ENCODE peak calls at places on chromosomes 7 and 10, in four cellular contexts. One of them, this sample, is unnamed. For H3K36me3, the result is how much of the 10 kb centered on the place peaks cover.

GRCh38 chr10:78634389-78634815 is 434.4 kb upstream of the ZMIZ1 start:
- DNase-seq in GM23248: peak
- DNase-seq in IMR-90: peak
- DNase-seq in K562: no peak
- DNase-seq in this sample: no peak

GRCh38 chr7:88985309-88985708 is 189.8 kb upstream of the TEX47 start:
- DNase-seq in GM23248: no peak
- DNase-seq in K562: no peak
- DNase-seq in IMR-90: no peak
- DNase-seq in this sample: no peak

GRCh38 chr7:36658603-36659516 is 65.4 kb downstream of the AOAH start:
- DNase-seq in GM23248: peak
- DNase-seq in IMR-90: peak
- DNase-seq in K562: no peak
- DNase-seq in this sample: peak

GRCh38 chr10:33223326-33224014 is 111.0 kb downstream of the NRP1 start:
- DNase-seq in K562: no peak
- DNase-seq in IMR-90: no peak
- DNase-seq in GM23248: no peak
- DNase-seq in this sample: no peak

GRCh38 chr7:35801392-35802101 is 690 bp downstream of the SEPTIN7 start:
- DNase-seq in K562: peak
- DNase-seq in GM23248: peak
- DNase-seq in IMR-90: peak
- DNase-seq in this sample: peak

GRCh38 chr10:119761106-119761505 is 35.3 kb downstream of the INPP5F start:
- DNase-seq in IMR-90: peak
- DNase-seq in K562: no peak
- DNase-seq in GM23248: peak
- DNase-seq in this sample: peak

GRCh38 chr7:3027005-3027404 is 16.7 kb downstream of the CARD11 start:
- DNase-seq in GM23248: peak
- DNase-seq in K562: no peak
- DNase-seq in IMR-90: no peak
- DNase-seq in this sample: no peak

GRCh38 chr10:117284726-117285494 is 44.0 kb downstream of the SLC18A2 start:
- DNase-seq in K562: no peak
- DNase-seq in GM23248: no peak
- DNase-seq in IMR-90: no peak
- DNase-seq in this sample: no peak

GRCh38 chr10:131818510-131819234 is 82.1 kb upstream of the PPP2R2D start:
- DNase-seq in K562: no peak
- DNase-seq in IMR-90: no peak
- DNase-seq in GM23248: no peak
- DNase-seq in this sample: no peak

GRCh38 chr7:55063036-55063435 is 44.2 kb downstream of the EGFR start:
- DNase-seq in K562: no peak
- DNase-seq in IMR-90: no peak
- DNase-seq in GM23248: no peak
- DNase-seq in this sample: no peak

GRCh38 chr7:3538051-3538450 is 237.0 kb downstream of the SDK1 start:
- DNase-seq in IMR-90: no peak
- DNase-seq in K562: no peak
- DNase-seq in GM23248: no peak
- DNase-seq in this sample: no peak

GRCh38 chr10:3782456-3783312 is 2.3 kb downstream of the KLF6 start:
- DNase-seq in GM23248: peak
- DNase-seq in K562: peak
- DNase-seq in IMR-90: peak
- DNase-seq in this sample: peak

GRCh38 chr7:46360255-46360654 is 439.2 kb upstream of the IGFBP3 start:
- DNase-seq in IMR-90: no peak
- DNase-seq in K562: no peak
- DNase-seq in GM23248: no peak
- DNase-seq in this sample: no peak

GRCh38 chr10:42961156-42961589 is 115.7 kb upstream of the RET start:
- DNase-seq in IMR-90: no peak
- DNase-seq in K562: no peak
- DNase-seq in GM23248: no peak
- DNase-seq in this sample: no peak

GRCh38 chr10:36450385-36450784 is 675.0 kb upstream of the ANKRD30A start:
- DNase-seq in IMR-90: peak
- DNase-seq in K562: no peak
- DNase-seq in GM23248: peak
- DNase-seq in this sample: peak

GRCh38 chr7:65441010-65441409 is 67.4 kb downstream of the ZNF92 start:
- DNase-seq in K562: no peak
- DNase-seq in IMR-90: peak
- DNase-seq in GM23248: peak
- DNase-seq in this sample: peak

GRCh38 chr10:114393482-114393881 is 10.8 kb downstream of the AFAP1L2 start:
- DNase-seq in GM23248: no peak
- DNase-seq in K562: no peak
- DNase-seq in IMR-90: peak
- DNase-seq in this sample: peak

GRCh38 chr10:48253970-48254657 is 20.4 kb downstream of the FRMPD2 start:
- DNase-seq in GM23248: peak
- DNase-seq in IMR-90: no peak
- DNase-seq in K562: no peak
- DNase-seq in this sample: peak

GRCh38 chr7:94650652-94651051 is 5.3 kb downstream of the SGCE start:
- DNase-seq in IMR-90: no peak
- DNase-seq in GM23248: no peak
- DNase-seq in K562: no peak
- DNase-seq in this sample: no peak

GRCh38 chr7:14717169-14717568 is 185.4 kb downstream of the DGKB start:
- DNase-seq in GM23248: no peak
- DNase-seq in IMR-90: no peak
- DNase-seq in K562: no peak
- DNase-seq in this sample: no peak

GRCh38 chr7:101125989-101126650 is 784 bp upstream of the SERPINE1 start:
- DNase-seq in K562: no peak
- DNase-seq in GM23248: peak
- DNase-seq in IMR-90: peak
- DNase-seq in this sample: peak

GRCh38 chr7:99008181-99008631 is 129.9 kb downstream of the TRRAP start:
- DNase-seq in K562: no peak
- DNase-seq in IMR-90: no peak
- DNase-seq in GM23248: no peak
- DNase-seq in this sample: no peak
- H3K36me3 ChIP-seq in K562: half or more
- H3K36me3 ChIP-seq in IMR-90: half or more
- H3K36me3 ChIP-seq in GM23248: under half
- H3K36me3 ChIP-seq in this sample: half or more

GRCh38 chr10:27997865-27998177 is 1.1 kb downstream of the ODAD2 start:
- DNase-seq in IMR-90: no peak
- DNase-seq in GM23248: no peak
- DNase-seq in K562: no peak
- DNase-seq in this sample: no peak

GRCh38 chr10:27998178-27998953 is 513 bp downstream of the ODAD2 start:
- DNase-seq in K562: no peak
- DNase-seq in IMR-90: peak
- DNase-seq in GM23248: peak
- DNase-seq in this sample: peak

GRCh38 chr10:27998954-27999275 is at the start of gene ODAD2:
- DNase-seq in GM23248: no peak
- DNase-seq in IMR-90: no peak
- DNase-seq in K562: no peak
- DNase-seq in this sample: no peak

GRCh38 chr10:28001353-28001752 is 2.5 kb upstream of the ODAD2 start:
- DNase-seq in GM23248: no peak
- DNase-seq in K562: no peak
- DNase-seq in IMR-90: no peak
- DNase-seq in this sample: no peak
- H3K36me3 ChIP-seq in GM23248: under half
- H3K36me3 ChIP-seq in K562: under half
- H3K36me3 ChIP-seq in IMR-90: under half
- H3K36me3 ChIP-seq in this sample: under half

DNA sequence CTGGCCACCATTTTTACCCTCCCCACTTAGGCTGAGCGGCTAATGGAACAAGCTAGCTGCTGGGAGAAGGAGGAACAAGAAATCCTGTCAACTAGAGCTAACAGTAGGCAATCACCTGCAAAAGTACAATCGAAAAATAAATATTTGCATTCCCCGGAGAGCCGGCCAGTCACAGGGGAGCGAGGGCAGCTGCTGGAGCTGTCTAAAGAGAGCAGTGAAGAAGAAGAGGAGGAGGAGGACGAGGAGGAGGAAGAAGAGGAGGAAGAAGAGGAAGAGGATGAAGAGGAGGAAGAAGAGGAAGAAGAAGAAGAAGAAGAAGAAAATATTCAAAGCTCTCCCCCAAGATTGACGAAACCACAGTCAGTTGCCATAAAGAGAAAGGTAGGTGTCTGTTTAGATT is 89.6 kb upstream of the SAMD8 start:
- DNase-seq in GM23248: no peak
- DNase-seq in K562: no peak
- DNase-seq in IMR-90: no peak
- DNase-seq in this sample: no peak
- H3K36me3 ChIP-seq in GM23248: under half
- H3K36me3 ChIP-seq in K562: under half
- H3K36me3 ChIP-seq in IMR-90: under half
- H3K36me3 ChIP-seq in this sample: under half

GRCh38 chr7:7563813-7564212 is 2.9 kb upstream of the MIOS start:
- DNase-seq in GM23248: peak
- DNase-seq in IMR-90: no peak
- DNase-seq in K562: no peak
- DNase-seq in this sample: no peak

GRCh38 chr7:7565018-7565680 is 1.5 kb upstream of the MIOS start:
- DNase-seq in K562: no peak
- DNase-seq in GM23248: peak
- DNase-seq in IMR-90: no peak
- DNase-seq in this sample: no peak

GRCh38 chr7:7563269-7563668 is 3.4 kb upstream of the MIOS start:
- DNase-seq in IMR-90: no peak
- DNase-seq in GM23248: no peak
- DNase-seq in K562: no peak
- DNase-seq in this sample: no peak

GRCh38 chr7:7562736-7563135 is 3.9 kb upstream of the MIOS start:
- DNase-seq in GM23248: peak
- DNase-seq in IMR-90: no peak
- DNase-seq in K562: no peak
- DNase-seq in this sample: no peak

GRCh38 chr7:7564323-7564780 is 2.3 kb upstream of the MIOS start:
- DNase-seq in GM23248: peak
- DNase-seq in K562: no peak
- DNase-seq in IMR-90: peak
- DNase-seq in this sample: peak
- H3K36me3 ChIP-seq in GM23248: under half
- H3K36me3 ChIP-seq in K562: under half
- H3K36me3 ChIP-seq in IMR-90: under half
- H3K36me3 ChIP-seq in this sample: under half

DNA sequence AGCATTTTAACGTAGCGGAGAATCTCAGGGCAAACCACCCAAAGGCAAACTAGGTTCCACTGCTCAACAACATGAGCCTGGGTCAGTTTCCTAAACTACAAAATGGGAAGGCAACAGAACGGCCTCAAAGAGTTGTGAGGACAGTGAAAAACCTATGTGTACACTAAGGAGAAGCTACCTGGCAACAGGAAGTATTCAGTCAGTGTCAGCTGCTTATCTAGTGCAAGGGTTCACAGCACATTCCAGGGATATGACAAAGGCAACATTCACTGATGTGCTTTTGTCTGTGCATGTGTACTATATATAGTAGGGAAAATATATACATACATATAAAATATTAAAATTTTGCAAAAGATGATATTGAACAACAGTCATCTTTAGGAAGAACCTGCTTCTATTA is 17.2 kb downstream of the NUDCD3 start:
- DNase-seq in GM23248: peak
- DNase-seq in K562: no peak
- DNase-seq in IMR-90: peak
- DNase-seq in this sample: peak
- H3K36me3 ChIP-seq in GM23248: under half
- H3K36me3 ChIP-seq in K562: half or more
- H3K36me3 ChIP-seq in IMR-90: under half
- H3K36me3 ChIP-seq in this sample: under half

DNA sequence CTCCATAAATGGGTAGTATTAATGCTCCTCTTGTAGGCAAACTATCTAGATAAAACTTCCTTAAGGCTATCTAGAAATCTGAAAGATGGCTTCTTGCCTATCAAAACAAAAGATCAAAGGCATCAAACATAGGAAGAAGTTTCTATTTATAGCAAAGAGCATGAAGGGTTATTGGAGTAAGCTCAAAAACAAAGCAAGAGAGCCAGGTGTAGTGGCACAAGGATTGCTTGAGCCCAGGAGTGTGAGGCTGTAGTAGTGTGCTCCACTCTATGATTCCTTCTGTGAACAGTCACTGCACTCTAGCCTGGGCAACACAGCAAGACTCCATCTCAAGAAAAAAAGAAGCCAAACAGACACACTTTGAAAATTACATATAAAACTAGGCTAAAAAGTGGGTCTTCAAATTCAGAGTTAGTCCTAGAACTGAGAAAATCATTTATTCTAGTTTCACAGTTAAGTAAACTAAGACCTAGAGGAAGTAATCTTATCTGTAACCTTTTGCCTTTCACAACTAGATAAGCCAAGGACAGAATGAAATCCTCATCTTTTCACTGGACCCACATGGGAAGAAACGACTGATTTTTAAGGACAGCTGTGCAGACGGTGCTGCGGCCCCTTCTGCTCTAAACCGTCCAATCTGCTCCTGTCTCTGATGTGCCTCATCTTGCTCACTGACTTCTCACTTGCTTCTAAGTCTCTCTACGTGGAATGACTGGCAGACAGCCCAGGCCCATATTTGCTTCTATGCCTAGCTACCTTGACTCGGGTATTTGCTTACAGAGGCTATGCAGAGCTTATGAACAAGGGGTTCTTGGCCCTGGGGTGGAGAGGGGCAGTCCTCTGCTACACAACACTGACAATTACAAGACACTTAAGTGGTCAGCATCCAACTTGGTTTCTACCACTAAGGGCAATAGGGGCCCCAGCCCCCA is 50.0 kb downstream of the ESYT2 start:
- DNase-seq in IMR-90: peak
- DNase-seq in K562: no peak
- DNase-seq in GM23248: no peak
- DNase-seq in this sample: no peak
- H3K36me3 ChIP-seq in IMR-90: under half
- H3K36me3 ChIP-seq in K562: half or more
- H3K36me3 ChIP-seq in GM23248: under half
- H3K36me3 ChIP-seq in this sample: under half

GRCh38 chr7:29937132-29937531 is 52.5 kb downstream of the SCRN1 start:
- DNase-seq in K562: no peak
- DNase-seq in IMR-90: no peak
- DNase-seq in GM23248: no peak
- DNase-seq in this sample: no peak

GRCh38 chr7:29945259-29945809 is 44.3 kb downstream of the SCRN1 start:
- DNase-seq in K562: no peak
- DNase-seq in GM23248: peak
- DNase-seq in IMR-90: no peak
- DNase-seq in this sample: no peak

GRCh38 chr7:29935111-29935510 is 54.5 kb downstream of the SCRN1 start:
- DNase-seq in IMR-90: peak
- DNase-seq in K562: no peak
- DNase-seq in GM23248: peak
- DNase-seq in this sample: no peak

GRCh38 chr7:29940199-29940598 is 49.4 kb downstream of the SCRN1 start:
- DNase-seq in IMR-90: peak
- DNase-seq in GM23248: peak
- DNase-seq in K562: no peak
- DNase-seq in this sample: no peak
- H3K36me3 ChIP-seq in IMR-90: half or more
- H3K36me3 ChIP-seq in GM23248: half or more
- H3K36me3 ChIP-seq in K562: under half
- H3K36me3 ChIP-seq in this sample: half or more

GRCh38 chr10:13167568-13167967 is 6.2 kb downstream of the MCM10 start:
- DNase-seq in IMR-90: no peak
- DNase-seq in GM23248: no peak
- DNase-seq in K562: no peak
- DNase-seq in this sample: no peak
- H3K36me3 ChIP-seq in IMR-90: under half
- H3K36me3 ChIP-seq in GM23248: under half
- H3K36me3 ChIP-seq in K562: half or more
- H3K36me3 ChIP-seq in this sample: under half